ENCODE peak calls at places on chromosomes 4 and X, in five cellular contexts. X, J, F, P and C are unnamed samples.

GRCh38 chrX:153554519-153555167 is 37.2 kb downstream of the ATP2B3 start:
- DNase-seq in X (peak), P (peak), J (peak), F (peak), C (peak)

GRCh38 chr4:20496078-20496477 is 204.2 kb upstream of the PACRGL start:
- DNase-seq in P (no peak), J (no peak), X (no peak), F (no peak), C (no peak)

GRCh38 chr4:110411599-110412011 is 64.3 kb upstream of the ENPEP start:
- DNase-seq in P (peak), F (no peak), X (no peak), J (no peak), C (no peak)

GRCh38 chrX:19177710-19178109 is 55.4 kb upstream of the ADGRG2 start:
- DNase-seq in P (no peak), J (no peak), F (no peak), X (no peak), C (no peak)

GRCh38 chrX:116194649-116195048 is 24.1 kb downstream of the AGTR2 start:
- DNase-seq in P (no peak), X (no peak), F (no peak), J (no peak), C (no peak)

GRCh38 chrX:110008001-110008635 is 5.2 kb downstream of the TMEM164 start:
- DNase-seq in X (no peak), P (no peak), J (no peak), F (no peak), C (no peak)

GRCh38 chrX:56025872-56026571 is 206.1 kb upstream of the KLF8 start:
- DNase-seq in X (no peak), F (no peak), P (no peak), J (no peak), C (no peak)

GRCh38 chr4:111630705-111631104 is 514.5 kb upstream of the FAM241A start:
- DNase-seq in X (peak), F (no peak), P (peak), J (no peak), C (no peak)

GRCh38 chr4:39083164-39083563 is 21.1 kb downstream of the KLHL5 start:
- DNase-seq in X (peak), P (no peak), J (no peak), F (no peak), C (no peak)

GRCh38 chr4:23855912-23856605 is 33.8 kb downstream of the PPARGC1A start:
- DNase-seq in F (no peak), X (no peak), P (no peak), J (no peak), C (no peak)

GRCh38 chrX:103791826-103792458 is 15.3 kb downstream of the PLP1 start:
- DNase-seq in J (no peak), F (no peak), P (no peak), X (no peak), C (no peak)

GRCh38 chr4:25065451-25065850 is 34.7 kb upstream of the LGI2 start:
- DNase-seq in X (no peak), J (no peak), F (no peak), P (peak), C (no peak)

GRCh38 chrX:17527932-17528331 is 152.9 kb downstream of the NHS start:
- DNase-seq in X (no peak), F (no peak), J (no peak), P (no peak), C (no peak)

GRCh38 chrX:139738581-139738980 is 30.6 kb upstream of the MCF2 start:
- DNase-seq in F (no peak), P (peak), X (no peak), J (peak), C (no peak)

GRCh38 chr4:24210332-24210902 is 320.6 kb upstream of the PPARGC1A start:
- DNase-seq in X (peak), P (no peak), J (no peak), F (peak), C (no peak)

GRCh38 chr4:186078977-186079697 is 10.2 kb downstream of the TLR3 start:
- DNase-seq in P (peak), X (no peak), F (no peak), J (no peak), C (no peak)

GRCh38 chrX:67720344-67720743 is 176.5 kb downstream of the AR start:
- DNase-seq in F (no peak), X (peak), P (no peak), J (no peak), C (peak)

GRCh38 chrX:545488-545887 is 85.1 kb upstream of the SHOX start:
- DNase-seq in F (no peak), P (no peak), X (peak), J (no peak), C (no peak)

GRCh38 chr4:165874072-165874798 is 1.2 kb downstream of the TLL1 start:
- DNase-seq in P (no peak), J (no peak), F (peak), X (no peak), C (no peak)

GRCh38 chr4:41323186-41323585 is 66.5 kb downstream of the UCHL1 start:
- DNase-seq in X (no peak), P (no peak), J (no peak), F (no peak), C (no peak)

GRCh38 chr4:69093681-69094080 is 2.6 kb upstream of the UGT2B7 start:
- DNase-seq in X (no peak), P (no peak), J (no peak), F (no peak), C (no peak)

GRCh38 chr4:17580969-17581368 is 4.0 kb downstream of the LAP3 start:
- DNase-seq in F (no peak), X (peak), J (no peak), P (no peak), C (no peak)

GRCh38 chr4:110490109-110490508 is 14.2 kb downstream of the ENPEP start:
- DNase-seq in F (no peak), J (no peak), X (no peak), P (no peak), C (no peak)

GRCh38 chr4:154781983-154782293 is 866 bp downstream of the RBM46 start:
- DNase-seq in J (no peak), X (no peak), P (no peak), F (no peak), C (no peak)

GRCh38 chrX:47936224-47936939 is 67.4 kb downstream of the ZNF182 start:
- DNase-seq in P (peak), X (no peak), J (peak), F (no peak), C (no peak)

GRCh38 chr4:34826660-34827059 is 1417.7 kb downstream of the ARAP2 start:
- DNase-seq in J (no peak), X (no peak), P (no peak), F (no peak), C (no peak)

GRCh38 chrX:101417981-101418841 is 10.2 kb downstream of the HNRNPH2 start:
- DNase-seq in P (peak), F (no peak), J (no peak), X (peak), C (peak)

GRCh38 chr4:10582059-10582686 is 102.4 kb downstream of the CLNK start:
- DNase-seq in X (peak), F (peak), J (peak), P (peak), C (no peak)

GRCh38 chrX:42946544-42947223 is 168.7 kb upstream of the PPP1R2C start:
- DNase-seq in J (no peak), X (no peak), F (no peak), P (no peak), C (no peak)

GRCh38 chrX:134551365-134552095 is 91.6 kb downstream of the HPRT1 start:
- DNase-seq in J (no peak), F (no peak), X (peak), P (peak), C (no peak)
- H3K4me3 ChIP-seq in J (peak), F (no peak), X (peak), P (no peak), C (no peak)

DNA sequence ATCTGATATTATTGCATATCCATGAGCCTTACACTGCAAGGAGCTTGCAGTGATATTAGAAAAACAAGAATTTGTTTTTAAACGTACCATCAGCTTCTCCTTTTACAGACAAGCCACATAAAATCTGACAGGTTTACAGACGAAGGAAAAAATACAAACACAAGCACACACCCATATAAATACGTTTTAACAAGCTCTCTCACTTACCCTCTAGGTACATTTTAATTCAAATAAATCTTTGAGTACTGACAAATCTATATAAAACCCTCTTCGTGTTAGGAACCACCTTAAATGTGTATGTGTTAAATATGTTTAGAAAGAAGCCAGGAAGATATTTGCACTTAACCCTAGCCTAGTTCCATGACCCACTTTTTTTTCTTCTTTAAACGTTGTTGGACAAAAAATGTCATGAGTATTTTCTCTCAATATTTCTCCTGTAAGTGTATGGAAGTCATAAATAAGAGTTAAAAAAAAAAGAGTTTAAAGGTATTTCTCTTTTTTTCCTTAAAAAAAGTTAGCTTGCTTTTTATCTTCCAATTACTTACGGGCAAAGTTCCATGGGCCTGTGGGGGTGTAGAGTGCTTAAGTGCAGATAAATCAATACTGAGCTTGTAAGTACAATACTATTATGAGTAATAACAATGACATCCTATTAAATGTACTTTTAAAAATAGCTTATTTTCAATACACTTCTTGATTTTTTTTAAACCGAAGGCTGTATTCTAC is 1.5 kb downstream of the ARAP2 start:
- DNase-seq in J (no peak), F (no peak), P (no peak), X (no peak), C (no peak)
- H3K4me3 ChIP-seq in J (peak), F (no peak), P (no peak), X (no peak), C (peak)

DNA sequence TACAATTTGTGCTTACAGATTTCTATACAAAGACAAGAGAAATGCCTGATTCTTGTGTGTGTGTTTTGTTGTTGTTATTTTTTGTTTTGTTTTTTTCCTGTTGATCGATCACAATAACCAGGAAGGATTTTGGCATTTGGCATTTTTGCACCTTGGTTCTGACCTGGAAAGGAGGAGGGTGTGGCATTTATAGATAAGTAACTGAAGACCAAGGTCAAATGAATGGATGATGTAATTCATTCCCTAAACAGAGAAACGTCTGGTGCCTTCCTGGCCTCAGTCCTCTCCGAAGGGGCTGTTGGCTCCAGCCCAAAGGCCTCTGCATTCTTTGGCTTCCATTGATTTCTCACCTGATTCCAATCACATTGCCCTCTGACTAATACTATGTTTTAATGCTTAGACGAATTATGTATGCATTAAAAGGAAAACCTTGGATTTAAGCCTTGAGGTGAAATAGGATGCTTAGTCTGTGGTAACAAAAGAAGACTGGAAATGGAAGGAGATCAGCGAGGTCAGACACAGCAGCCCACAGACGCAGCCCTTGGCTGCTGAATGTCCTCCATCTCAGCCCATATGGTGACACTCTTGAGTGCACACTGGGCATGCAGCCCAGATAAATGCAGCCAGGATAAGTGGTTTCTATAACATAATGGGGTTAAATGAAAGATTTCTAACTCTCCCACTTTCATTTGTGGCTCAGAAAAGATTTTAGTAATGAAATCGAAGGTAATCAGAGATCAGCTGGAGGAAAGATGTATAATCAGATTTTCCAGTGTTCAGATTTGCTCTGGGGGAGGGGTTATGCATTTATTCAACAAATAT is 60.5 kb upstream of the TRIM2 start:
- DNase-seq in J (no peak), F (no peak), X (peak), P (peak), C (no peak)
- H3K4me3 ChIP-seq in J (no peak), F (peak), X (no peak), P (no peak), C (no peak)

GRCh38 chrX:74923942-74924448 is 1.3 kb downstream of the NEXMIF start:
- DNase-seq in F (no peak), P (peak), X (peak), J (no peak), C (no peak)

GRCh38 chrX:74924449-74925209 is 623 bp downstream of the NEXMIF start:
- DNase-seq in X (peak), P (peak), F (peak), J (peak), C (no peak)

GRCh38 chrX:74925210-74926088 is at the start of gene NEXMIF:
- DNase-seq in F (peak), J (peak), X (peak), P (no peak), C (no peak)

DNA sequence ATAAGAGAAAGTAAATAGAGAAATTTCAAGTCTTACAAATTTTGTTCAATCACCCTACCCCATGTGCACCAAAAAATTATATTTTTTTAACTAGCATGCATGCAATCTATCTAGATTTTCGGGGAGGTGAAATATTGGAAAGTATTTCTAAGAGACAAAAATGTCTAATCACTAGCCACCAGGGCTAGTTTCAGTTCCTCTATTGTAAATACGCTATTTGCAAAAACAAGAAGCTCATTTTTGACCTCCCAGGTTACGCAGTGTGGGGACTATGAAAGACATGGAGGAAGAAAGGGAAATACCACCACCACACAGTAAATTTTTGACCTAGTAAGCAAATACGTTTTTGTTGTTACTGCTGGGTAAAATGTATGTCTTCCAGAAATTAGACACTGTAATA is 2.3 kb downstream of the NEXMIF start:
- DNase-seq in J (peak), X (no peak), P (no peak), F (no peak), C (peak)
- H3K4me3 ChIP-seq in J (no peak), X (no peak), P (no peak), F (no peak), C (no peak)

DNA sequence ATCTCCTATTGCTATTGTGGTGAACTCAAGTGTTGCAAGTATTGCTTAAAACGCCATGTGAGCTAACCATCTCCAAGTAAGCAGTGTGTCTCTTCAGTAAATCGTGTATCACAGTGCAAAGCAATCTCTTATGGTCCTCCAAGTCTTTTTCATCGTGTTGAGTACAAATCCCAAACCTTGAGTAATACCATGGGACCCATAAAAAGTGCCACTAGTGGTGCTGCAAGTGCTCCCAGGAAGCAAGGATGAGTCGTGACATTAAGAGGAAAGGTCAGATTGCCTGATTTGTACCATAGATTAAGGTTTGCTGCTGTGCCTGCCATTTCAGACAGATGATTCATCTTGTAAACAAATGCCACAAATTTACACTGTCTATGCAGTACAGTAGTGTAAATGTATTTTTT is 66.9 kb upstream of the BMPR1B start:
- DNase-seq in J (no peak), P (peak), X (peak), F (peak), C (no peak)
- H3K4me3 ChIP-seq in J (no peak), P (no peak), X (no peak), F (no peak), C (no peak)

GRCh38 chr4:1469596-1470392 is 63.6 kb upstream of the NKX1-1 start:
- DNase-seq in F (no peak), X (no peak), P (no peak), J (no peak), C (no peak)
- H3K4me3 ChIP-seq in F (no peak), X (no peak), P (no peak), J (no peak), C (no peak)

GRCh38 chrX:24054182-24055042 is at the start of gene EIF2S3:
- DNase-seq in F (peak), J (peak), P (peak), X (peak), C (peak)

GRCh38 chrX:24055043-24055356 is 244 bp downstream of the EIF2S3 start:
- DNase-seq in F (no peak), X (no peak), J (no peak), P (no peak), C (no peak)
- H3K4me3 ChIP-seq in F (no peak), X (no peak), J (no peak), P (peak), C (no peak)

DNA sequence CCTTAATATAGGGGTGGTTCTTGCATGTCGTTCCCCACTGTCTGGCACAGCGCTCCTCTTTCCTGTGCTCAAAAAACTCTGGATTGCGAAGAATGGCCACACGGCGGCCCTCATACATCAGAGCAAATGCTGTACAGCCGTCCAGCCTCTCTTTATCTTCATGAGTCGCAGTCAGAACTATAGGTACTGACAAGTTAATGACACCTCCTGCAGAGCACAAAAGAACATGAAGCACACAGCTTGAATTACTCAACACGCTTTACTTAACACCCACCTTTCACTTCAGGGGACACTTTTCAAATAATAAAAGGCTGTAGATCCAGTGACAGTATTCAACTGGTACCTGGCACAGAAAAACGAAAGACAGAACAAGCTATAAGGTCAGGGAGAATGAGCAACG is 65.3 kb downstream of the PAPSS1 start:
- DNase-seq in P (no peak), F (no peak), X (no peak), J (no peak), C (no peak)
- H3K4me3 ChIP-seq in P (no peak), F (no peak), X (no peak), J (no peak), C (no peak)

DNA sequence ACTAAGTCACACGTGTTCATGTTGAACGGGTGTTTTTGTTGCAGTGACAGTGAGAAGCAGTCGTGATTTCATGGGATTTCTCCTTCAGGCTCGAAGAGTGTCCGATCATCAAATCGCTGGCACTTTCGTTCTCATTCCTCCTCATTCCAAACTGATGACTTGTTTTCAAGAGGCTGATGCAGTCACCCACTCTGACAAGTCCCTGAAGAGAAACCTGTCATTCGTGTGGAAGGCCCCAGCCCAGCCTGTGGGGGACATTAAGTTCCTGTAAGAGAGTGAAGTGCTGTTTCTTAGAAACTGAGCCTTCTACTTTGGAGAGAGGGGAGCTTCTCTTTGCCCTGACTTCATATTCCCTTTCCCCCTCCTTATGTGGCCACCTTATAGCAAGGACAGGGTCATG is 8.0 kb downstream of the REELD1 start:
- DNase-seq in J (no peak), X (peak), F (no peak), P (peak), C (no peak)
- H3K4me3 ChIP-seq in J (no peak), X (no peak), F (no peak), P (no peak), C (no peak)